ENCODE peak calls at places on chromosomes 2 and 18, in eight cellular contexts. One of them, this sample, is unnamed.

GRCh38 chr2:107595749-107596148 is 230.9 kb upstream of the RGPD4 start:
- DNase-seq in Panc1: no peak
- DNase-seq in testis: no peak
- DNase-seq in heart left ventricle: no peak
- DNase-seq in WTC11: no peak
- DNase-seq in chondrocyte: no peak
- DNase-seq in GM13976: no peak
- DNase-seq in nephron progenitor cell: no peak
- DNase-seq in this sample: no peak

GRCh38 chr2:144382848-144383247 is 137.1 kb downstream of the ZEB2 start:
- DNase-seq in chondrocyte: no peak
- DNase-seq in testis: no peak
- DNase-seq in WTC11: no peak
- DNase-seq in Panc1: no peak
- DNase-seq in heart left ventricle: no peak
- DNase-seq in GM13976: peak
- DNase-seq in nephron progenitor cell: no peak
- DNase-seq in this sample: peak

GRCh38 chr2:194550702-194551101 is 1106.3 kb upstream of the SLC39A10 start:
- DNase-seq in GM13976: no peak
- DNase-seq in Panc1: no peak
- DNase-seq in WTC11: no peak
- DNase-seq in chondrocyte: no peak
- DNase-seq in nephron progenitor cell: no peak
- DNase-seq in heart left ventricle: no peak
- DNase-seq in testis: no peak
- DNase-seq in this sample: no peak

GRCh38 chr2:180130403-180130802 is 123.3 kb upstream of the CWC22 start:
- DNase-seq in chondrocyte: no peak
- DNase-seq in GM13976: no peak
- DNase-seq in nephron progenitor cell: no peak
- DNase-seq in Panc1: peak
- DNase-seq in heart left ventricle: no peak
- DNase-seq in testis: no peak
- DNase-seq in WTC11: no peak
- DNase-seq in this sample: no peak

GRCh38 chr2:169761251-169761969 is 27.8 kb downstream of the KLHL23 start:
- DNase-seq in heart left ventricle: no peak
- DNase-seq in chondrocyte: no peak
- DNase-seq in Panc1: no peak
- DNase-seq in nephron progenitor cell: no peak
- DNase-seq in WTC11: no peak
- DNase-seq in GM13976: no peak
- DNase-seq in testis: no peak
- DNase-seq in this sample: no peak

GRCh38 chr2:84458436-84459027 is 548 bp downstream of the SUCLG1 start:
- DNase-seq in GM13976: peak
- DNase-seq in heart left ventricle: peak
- DNase-seq in chondrocyte: peak
- DNase-seq in testis: no peak
- DNase-seq in Panc1: no peak
- DNase-seq in nephron progenitor cell: no peak
- DNase-seq in WTC11: no peak
- DNase-seq in this sample: peak

GRCh38 chr2:16218651-16219050 is 278.3 kb downstream of the MYCN start:
- DNase-seq in WTC11: peak
- DNase-seq in Panc1: no peak
- DNase-seq in GM13976: peak
- DNase-seq in heart left ventricle: no peak
- DNase-seq in testis: peak
- DNase-seq in nephron progenitor cell: peak
- DNase-seq in chondrocyte: no peak
- DNase-seq in this sample: peak

GRCh38 chr2:221673248-221673647 is 101.1 kb upstream of the EPHA4 start:
- DNase-seq in testis: no peak
- DNase-seq in heart left ventricle: no peak
- DNase-seq in WTC11: no peak
- DNase-seq in Panc1: no peak
- DNase-seq in nephron progenitor cell: no peak
- DNase-seq in chondrocyte: no peak
- DNase-seq in GM13976: no peak
- DNase-seq in this sample: no peak

GRCh38 chr2:169983506-169983905 is 156.3 kb downstream of the UBR3 start:
- DNase-seq in chondrocyte: no peak
- DNase-seq in nephron progenitor cell: no peak
- DNase-seq in WTC11: no peak
- DNase-seq in heart left ventricle: no peak
- DNase-seq in Panc1: no peak
- DNase-seq in GM13976: no peak
- DNase-seq in testis: peak
- DNase-seq in this sample: no peak

GRCh38 chr2:25894135-25894830 is 16.0 kb upstream of the ASXL2 start:
- DNase-seq in heart left ventricle: no peak
- DNase-seq in chondrocyte: no peak
- DNase-seq in Panc1: no peak
- DNase-seq in WTC11: no peak
- DNase-seq in GM13976: no peak
- DNase-seq in testis: peak
- DNase-seq in nephron progenitor cell: no peak
- DNase-seq in this sample: no peak

GRCh38 chr2:172179045-172179742 is 76.5 kb upstream of the DLX2 start:
- DNase-seq in testis: no peak
- DNase-seq in WTC11: no peak
- DNase-seq in Panc1: no peak
- DNase-seq in nephron progenitor cell: no peak
- DNase-seq in GM13976: no peak
- DNase-seq in chondrocyte: no peak
- DNase-seq in heart left ventricle: no peak
- DNase-seq in this sample: no peak

GRCh38 chr2:71896385-71897144 is 251.1 kb downstream of the CYP26B1 start:
- DNase-seq in WTC11: no peak
- DNase-seq in chondrocyte: no peak
- DNase-seq in testis: no peak
- DNase-seq in GM13976: peak
- DNase-seq in heart left ventricle: no peak
- DNase-seq in nephron progenitor cell: no peak
- DNase-seq in Panc1: no peak
- DNase-seq in this sample: no peak

GRCh38 chr2:218323526-218324472 is 31.5 kb upstream of the TMBIM1 start:
- DNase-seq in GM13976: no peak
- DNase-seq in heart left ventricle: peak
- DNase-seq in WTC11: peak
- DNase-seq in chondrocyte: no peak
- DNase-seq in nephron progenitor cell: peak
- DNase-seq in testis: peak
- DNase-seq in Panc1: no peak
- DNase-seq in this sample: no peak

GRCh38 chr18:78934003-78934402 is 45.6 kb upstream of the SALL3 start:
- DNase-seq in GM13976: no peak
- DNase-seq in nephron progenitor cell: no peak
- DNase-seq in testis: no peak
- DNase-seq in Panc1: no peak
- DNase-seq in heart left ventricle: no peak
- DNase-seq in chondrocyte: peak
- DNase-seq in WTC11: no peak
- DNase-seq in this sample: no peak

GRCh38 chr2:189143930-189144329 is 35.6 kb downstream of the COL5A2 start:
- DNase-seq in nephron progenitor cell: no peak
- DNase-seq in Panc1: no peak
- DNase-seq in WTC11: no peak
- DNase-seq in GM13976: no peak
- DNase-seq in chondrocyte: no peak
- DNase-seq in heart left ventricle: no peak
- DNase-seq in testis: no peak
- DNase-seq in this sample: no peak

GRCh38 chr2:205586626-205587025 is 95.7 kb upstream of the NRP2 start:
- DNase-seq in chondrocyte: no peak
- DNase-seq in testis: no peak
- DNase-seq in heart left ventricle: no peak
- DNase-seq in WTC11: no peak
- DNase-seq in GM13976: no peak
- DNase-seq in Panc1: no peak
- DNase-seq in nephron progenitor cell: no peak
- DNase-seq in this sample: no peak

GRCh38 chr2:150075831-150076230 is 411.6 kb downstream of the RND3 start:
- DNase-seq in WTC11: no peak
- DNase-seq in Panc1: no peak
- DNase-seq in GM13976: no peak
- DNase-seq in testis: no peak
- DNase-seq in heart left ventricle: no peak
- DNase-seq in chondrocyte: no peak
- DNase-seq in nephron progenitor cell: no peak
- DNase-seq in this sample: no peak

GRCh38 chr2:182587831-182588230 is 128.2 kb upstream of the DNAJC10 start:
- DNase-seq in heart left ventricle: no peak
- DNase-seq in testis: no peak
- DNase-seq in nephron progenitor cell: no peak
- DNase-seq in Panc1: no peak
- DNase-seq in GM13976: no peak
- DNase-seq in chondrocyte: no peak
- DNase-seq in WTC11: no peak
- DNase-seq in this sample: no peak

DNA sequence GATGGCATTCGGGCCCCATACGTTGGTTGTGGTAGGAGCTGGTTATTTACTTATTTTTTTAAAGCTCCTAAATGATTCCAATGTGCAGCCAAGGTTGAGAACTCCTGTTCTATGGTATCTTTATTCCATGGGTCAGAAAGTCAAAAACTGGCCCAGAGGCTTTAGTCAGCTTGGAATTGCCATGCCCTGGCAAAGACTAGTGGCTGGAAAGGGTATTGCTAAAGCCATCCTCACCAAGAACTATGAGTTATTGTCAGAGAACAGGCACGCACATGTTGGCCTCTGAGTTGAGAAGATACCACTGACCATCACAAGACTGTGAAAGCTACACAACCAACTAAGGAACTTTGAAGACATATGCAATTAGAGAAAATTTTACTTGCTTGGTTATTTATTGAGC is 47.9 kb upstream of the ACMSD start:
- DNase-seq in nephron progenitor cell: no peak
- DNase-seq in GM13976: no peak
- DNase-seq in testis: no peak
- DNase-seq in Panc1: no peak
- DNase-seq in heart left ventricle: no peak
- DNase-seq in WTC11: no peak
- DNase-seq in chondrocyte: no peak
- DNase-seq in this sample: no peak
- TF ChIP-seq CTCF in nephron progenitor cell: no peak
- TF ChIP-seq CTCF in GM13976: no peak
- TF ChIP-seq CTCF in testis: peak
- TF ChIP-seq CTCF in Panc1: peak
- TF ChIP-seq CTCF in heart left ventricle: no peak
- TF ChIP-seq CTCF in WTC11: peak
- TF ChIP-seq CTCF in chondrocyte: no peak
- TF ChIP-seq CTCF in this sample: no peak

DNA sequence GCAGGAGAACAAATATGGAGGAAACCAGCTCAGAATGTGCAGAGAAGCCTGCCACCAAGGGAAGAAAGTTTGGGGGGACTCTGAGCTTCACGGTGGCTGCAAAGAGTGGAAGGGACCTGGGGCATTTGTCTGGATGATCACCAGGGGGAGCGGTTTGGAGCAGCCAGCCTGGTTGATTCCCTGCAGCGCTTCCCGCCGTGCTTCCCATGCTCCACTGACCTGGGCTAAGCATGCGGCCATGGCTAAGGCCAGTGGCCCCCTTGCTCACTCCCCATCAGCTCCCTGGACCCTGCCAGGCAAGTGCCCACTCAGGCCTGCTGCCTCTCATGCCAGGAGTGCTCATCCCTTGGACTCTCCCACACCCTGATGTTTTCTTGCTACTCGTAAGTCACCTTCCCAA is 27.0 kb downstream of the NTSR2 start:
- DNase-seq in testis: no peak
- DNase-seq in chondrocyte: no peak
- DNase-seq in nephron progenitor cell: no peak
- DNase-seq in heart left ventricle: no peak
- DNase-seq in GM13976: no peak
- DNase-seq in Panc1: no peak
- DNase-seq in WTC11: peak
- DNase-seq in this sample: no peak
- TF ChIP-seq CTCF in testis: no peak
- TF ChIP-seq CTCF in chondrocyte: no peak
- TF ChIP-seq CTCF in nephron progenitor cell: no peak
- TF ChIP-seq CTCF in heart left ventricle: no peak
- TF ChIP-seq CTCF in GM13976: no peak
- TF ChIP-seq CTCF in Panc1: no peak
- TF ChIP-seq CTCF in WTC11: no peak
- TF ChIP-seq CTCF in this sample: no peak

DNA sequence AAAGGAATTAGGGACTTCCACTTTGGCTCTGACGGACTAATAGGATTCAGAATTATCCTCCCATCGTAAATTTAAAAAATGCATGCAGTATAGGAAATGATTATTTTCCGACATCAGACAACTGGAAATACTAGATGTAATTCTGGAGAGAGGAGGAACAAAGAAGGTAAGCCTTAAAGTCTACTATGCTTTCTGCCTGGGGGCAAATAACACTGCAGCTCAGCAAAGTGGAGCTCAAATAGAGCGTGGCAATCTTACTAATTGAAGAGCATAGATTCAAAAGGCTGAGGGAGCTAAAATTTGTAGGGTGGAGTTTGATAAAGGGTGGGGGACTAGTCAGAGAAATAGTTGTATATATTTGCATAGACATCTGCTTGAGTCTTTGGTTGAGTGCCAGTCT is 23.7 kb downstream of the COPS8 start:
- DNase-seq in WTC11: no peak
- DNase-seq in testis: no peak
- DNase-seq in heart left ventricle: no peak
- DNase-seq in GM13976: no peak
- DNase-seq in Panc1: no peak
- DNase-seq in nephron progenitor cell: no peak
- DNase-seq in chondrocyte: no peak
- DNase-seq in this sample: no peak
- TF ChIP-seq CTCF in WTC11: no peak
- TF ChIP-seq CTCF in testis: no peak
- TF ChIP-seq CTCF in heart left ventricle: no peak
- TF ChIP-seq CTCF in GM13976: no peak
- TF ChIP-seq CTCF in Panc1: no peak
- TF ChIP-seq CTCF in nephron progenitor cell: no peak
- TF ChIP-seq CTCF in chondrocyte: no peak
- TF ChIP-seq CTCF in this sample: no peak

DNA sequence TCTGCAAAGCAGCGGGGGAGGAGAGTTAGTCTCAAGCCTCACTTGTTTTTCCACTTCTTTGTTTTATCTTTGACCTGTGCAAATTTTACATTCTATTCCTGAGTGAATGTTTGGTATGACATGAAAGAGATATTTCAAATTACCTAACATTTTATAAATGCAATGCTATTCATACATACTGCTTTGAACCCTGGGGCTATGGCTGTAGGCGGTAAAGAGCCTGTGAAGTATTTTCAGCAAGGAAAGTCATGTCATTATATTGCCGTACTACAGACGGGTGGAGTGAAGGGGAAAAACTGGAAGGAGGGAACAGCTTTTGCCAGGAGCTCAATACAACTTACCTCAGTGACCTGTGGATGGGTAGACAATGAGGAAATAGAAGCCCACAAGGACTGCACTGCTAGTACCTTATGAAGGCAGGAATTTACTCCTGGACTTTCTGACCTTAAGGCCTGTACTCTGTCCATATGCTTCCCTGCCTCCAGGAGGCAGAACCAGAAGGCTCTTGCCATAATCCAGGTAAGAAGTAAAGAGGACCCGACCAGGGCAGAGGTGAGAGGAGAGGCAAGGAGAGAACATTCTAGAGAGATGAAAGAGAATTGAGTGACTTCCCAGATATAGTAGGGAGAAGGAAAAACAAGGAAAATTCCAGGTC is 28.4 kb upstream of the TET3 start:
- DNase-seq in WTC11: no peak
- DNase-seq in GM13976: no peak
- DNase-seq in chondrocyte: no peak
- DNase-seq in nephron progenitor cell: no peak
- DNase-seq in heart left ventricle: no peak
- DNase-seq in Panc1: no peak
- DNase-seq in testis: no peak
- DNase-seq in this sample: no peak
- TF ChIP-seq CTCF in WTC11: no peak
- TF ChIP-seq CTCF in GM13976: no peak
- TF ChIP-seq CTCF in chondrocyte: no peak
- TF ChIP-seq CTCF in nephron progenitor cell: no peak
- TF ChIP-seq CTCF in heart left ventricle: no peak
- TF ChIP-seq CTCF in Panc1: peak
- TF ChIP-seq CTCF in testis: no peak
- TF ChIP-seq CTCF in this sample: no peak

This sample was measured in GM20000.